ENCODE peak calls at places on chromosomes 1 and 21, in eight cellular contexts. A is CD8-positive, alpha-beta memory T cell; E is upper lobe of right lung; O is stomach; U is CD8-positive, alpha-beta T cell; N is heart right ventricle; I is tibial nerve; H is IMR-90. S is an unnamed sample.

GRCh38 chr1:2290595-2291510 is 62.7 kb downstream of the SKI start:
- DNase-seq in U (peak), I (peak), N (peak), E (peak), H (peak), O (peak), A (peak), S (peak)

GRCh38 chr1:42955311-42956063 is 3.2 kb downstream of the SLC2A1 start:
- DNase-seq in A (no peak), O (no peak), N (no peak), U (no peak), E (no peak), H (no peak), I (no peak), S (no peak)

GRCh38 chr1:178953034-178953433 is 72.7 kb upstream of the FAM20B start:
- DNase-seq in I (peak), O (no peak), N (peak), E (no peak), H (no peak), U (no peak), A (no peak), S (no peak)

GRCh38 chr1:199684686-199685273 is 342.7 kb upstream of the NR5A2 start:
- DNase-seq in H (peak), N (peak), O (no peak), E (no peak), A (no peak), U (no peak), I (no peak), S (no peak)

GRCh38 chr21:44083631-44084291 is 23.4 kb upstream of the PWP2 start:
- DNase-seq in E (peak), H (no peak), N (no peak), O (peak), I (no peak), A (peak), U (peak), S (no peak)

GRCh38 chr1:209456878-209457277 is 126.6 kb upstream of the CAMK1G start:
- DNase-seq in I (no peak), N (no peak), O (no peak), U (no peak), H (no peak), E (no peak), A (no peak), S (no peak)

GRCh38 chr1:160109686-160110085 is 5.9 kb upstream of the ATP1A2 start:
- DNase-seq in H (no peak), I (no peak), O (no peak), E (no peak), A (no peak), N (no peak), U (no peak), S (no peak)

GRCh38 chr1:82782599-82782998 is 981.9 kb downstream of the ADGRL2 start:
- DNase-seq in H (no peak), U (no peak), E (no peak), N (no peak), A (no peak), O (no peak), I (no peak), S (no peak)

GRCh38 chr1:93814795-93815737 is 63.9 kb downstream of the DNTTIP2 start:
- DNase-seq in N (no peak), A (no peak), O (no peak), I (no peak), H (peak), U (no peak), E (no peak), S (no peak)

GRCh38 chr1:230399321-230400006 is 26.7 kb downstream of the PGBD5 start:
- DNase-seq in O (no peak), N (no peak), A (no peak), U (no peak), I (no peak), E (no peak), H (peak), S (no peak)

GRCh38 chr1:206916000-206916709 is 5.6 kb downstream of the FCMR start:
- DNase-seq in U (no peak), O (no peak), E (no peak), H (no peak), A (no peak), I (no peak), N (no peak), S (no peak)

GRCh38 chr1:85575363-85575995 is 5.1 kb upstream of the CCN1 start:
- DNase-seq in I (no peak), N (no peak), O (no peak), H (no peak), E (no peak), U (no peak), A (no peak), S (no peak)
- H3K27ac ChIP-seq in I (no peak), N (peak), O (peak), H (peak), E (no peak), U (no peak), A (no peak), S (no peak)

GRCh38 chr1:234372011-234372757 is 1.1 kb upstream of the COA6 start:
- DNase-seq in N (no peak), A (no peak), I (no peak), E (no peak), U (no peak), O (no peak), H (no peak), S (no peak)
- H3K27ac ChIP-seq in N (peak), A (peak), I (peak), E (no peak), U (no peak), O (peak), H (no peak), S (peak)

GRCh38 chr1:229032455-229032854 is 238.5 kb upstream of the RAB4A start:
- DNase-seq in N (no peak), I (no peak), A (no peak), E (no peak), H (no peak), O (no peak), U (no peak), S (no peak)

GRCh38 chr1:229029644-229030235 is 241.2 kb upstream of the RAB4A start:
- DNase-seq in A (no peak), I (no peak), O (no peak), E (no peak), H (no peak), N (no peak), U (no peak), S (no peak)

GRCh38 chr1:229028987-229029550 is 241.8 kb upstream of the RAB4A start:
- DNase-seq in E (no peak), A (no peak), U (no peak), H (no peak), I (no peak), N (no peak), O (no peak), S (no peak)

GRCh38 chr1:229031491-229032341 is 239.2 kb upstream of the RAB4A start:
- DNase-seq in N (no peak), I (no peak), E (no peak), U (no peak), A (no peak), H (no peak), O (no peak), S (no peak)

DNA sequence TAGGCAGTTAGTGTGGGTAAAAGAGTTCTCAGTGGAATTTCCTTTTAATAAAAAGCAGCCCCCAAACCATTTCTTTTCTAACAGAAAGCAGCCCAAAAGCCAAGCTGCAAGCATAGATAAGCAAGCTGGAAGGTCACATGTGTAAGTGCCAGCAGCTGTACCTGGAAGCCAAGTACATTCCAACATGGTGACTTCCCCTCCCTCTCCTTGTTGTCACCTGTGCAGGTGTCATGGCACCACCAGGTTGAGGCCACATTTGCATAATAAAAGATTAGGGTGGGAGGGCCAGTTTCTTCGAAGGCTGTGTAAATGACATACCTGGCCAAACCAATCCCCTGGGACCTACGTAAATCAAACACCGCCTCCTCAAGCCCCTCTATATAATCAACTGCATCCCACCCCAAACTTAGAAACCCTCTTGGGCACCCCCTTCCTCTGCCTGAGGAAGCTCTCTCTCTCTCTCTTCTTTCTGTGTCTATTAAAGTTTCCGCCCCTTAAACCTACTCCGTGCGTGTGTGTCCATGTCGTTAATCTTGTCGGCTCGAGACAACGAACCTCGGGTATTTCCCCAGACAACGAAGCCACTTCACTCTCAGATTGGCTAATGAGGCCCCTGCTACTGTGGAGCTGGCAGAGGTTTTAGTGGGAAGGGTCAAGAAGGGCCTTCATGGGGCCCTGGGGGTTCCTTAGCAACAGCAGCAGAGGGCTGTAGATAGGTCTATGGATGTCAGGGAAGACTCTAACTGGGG is 240.1 kb upstream of the RAB4A start:
- DNase-seq in E (no peak), A (no peak), U (no peak), I (no peak), H (no peak), O (peak), N (no peak), S (no peak)
- H3K27ac ChIP-seq in E (no peak), A (no peak), U (no peak), I (no peak), H (no peak), O (peak), N (no peak), S (no peak)

DNA sequence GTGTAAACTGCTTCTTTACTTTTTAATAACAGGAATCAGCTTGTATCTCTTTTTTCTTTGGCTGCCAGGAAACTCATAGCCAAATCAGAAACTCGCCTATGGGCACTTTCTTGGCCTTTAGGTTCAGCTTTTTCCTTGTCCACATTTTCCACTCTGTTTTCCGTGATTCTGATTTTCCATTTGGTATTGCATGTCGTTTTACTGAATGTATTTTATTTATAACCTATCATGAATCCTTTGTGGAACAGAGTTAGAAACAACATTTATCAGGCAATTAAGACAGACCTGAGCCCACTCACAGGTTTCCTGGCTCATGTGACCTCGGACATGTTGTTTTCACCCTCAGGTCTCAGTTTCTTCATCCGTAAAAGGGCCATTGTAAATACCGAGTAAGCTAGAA is 5.3 kb upstream of the ECE1 start:
- DNase-seq in E (no peak), U (no peak), O (no peak), I (no peak), N (no peak), A (no peak), H (no peak), S (no peak)
- H3K27ac ChIP-seq in E (peak), U (peak), O (peak), I (peak), N (no peak), A (peak), H (no peak), S (no peak)

GRCh38 chr1:55203064-55203463 is 12.1 kb downstream of the USP24 start:
- DNase-seq in U (no peak), O (no peak), I (no peak), A (no peak), E (no peak), N (no peak), H (no peak), S (no peak)
- H3K27ac ChIP-seq in U (no peak), O (no peak), I (no peak), A (no peak), E (no peak), N (no peak), H (no peak), S (no peak)

GRCh38 chr1:158107926-158108325 is 72.8 kb upstream of the CD1D start:
- DNase-seq in E (no peak), A (no peak), O (no peak), N (no peak), I (no peak), U (no peak), H (no peak), S (no peak)
- H3K27ac ChIP-seq in E (no peak), A (no peak), O (no peak), N (no peak), I (no peak), U (no peak), H (no peak), S (no peak)